ENCODE peak calls at places on chromosomes 7 and 10, in four cellular contexts. X is mesendoderm, G is IMR-90, K is cardiac muscle cell. U is an unnamed sample.

GRCh38 chr7:51995780-51996179 is 679.2 kb upstream of the COBL start:
- DNase-seq in X (no peak), G (no peak), K (no peak), U (no peak)

GRCh38 chr7:24939406-24939805 is 40.6 kb downstream of the OSBPL3 start:
- DNase-seq in G (no peak), X (no peak), K (no peak), U (no peak)

GRCh38 chr7:41085244-41085643 is 617.6 kb downstream of the INHBA start:
- DNase-seq in G (peak; percentile 73), K (no peak), X (no peak), U (no peak)

GRCh38 chr10:132688580-132689420 is 97.1 kb downstream of the NKX6-2 start:
- DNase-seq in X (no peak), G (no peak), K (no peak), U (no peak)

GRCh38 chr7:146242661-146243060 is 126.1 kb downstream of the CNTNAP2 start:
- DNase-seq in X (no peak), K (no peak), G (no peak), U (no peak)

GRCh38 chr7:25842201-25842726 is 309.7 kb upstream of the NFE2L3 start:
- DNase-seq in K (no peak), X (no peak), G (no peak), U (no peak)

GRCh38 chr7:54932818-54933543 is 85.8 kb upstream of the EGFR start:
- DNase-seq in K (peak; percentile 83), X (peak; percentile 73), G (peak; percentile 66), U (peak; percentile 53)

GRCh38 chr7:31384461-31384860 is 43.9 kb upstream of the NEUROD6 start:
- DNase-seq in X (peak; percentile 67), G (no peak), K (no peak), U (no peak)

GRCh38 chr10:78004215-78005026 is 24.9 kb downstream of the POLR3A start:
- DNase-seq in X (peak; percentile 32), G (no peak), K (peak; percentile 42), U (no peak)

GRCh38 chr7:3446786-3447185 is 145.7 kb downstream of the SDK1 start:
- DNase-seq in G (peak; percentile 26), K (no peak), X (no peak), U (no peak)

GRCh38 chr7:87123105-87123504 is 29.1 kb upstream of the DMTF1 start:
- DNase-seq in G (no peak), K (no peak), X (no peak), U (no peak)

GRCh38 chr10:37489658-37490003 is 364.2 kb downstream of the ANKRD30A start:
- DNase-seq in K (no peak), G (no peak), X (no peak), U (no peak)

GRCh38 chr7:55508301-55509011 is 63.8 kb downstream of the VOPP1 start:
- DNase-seq in K (no peak), G (peak; percentile 9), X (no peak), U (no peak)

GRCh38 chr10:23408330-23408976 is 30.4 kb upstream of the OTUD1 start:
- DNase-seq in G (peak; percentile 95), K (no peak), X (no peak), U (no peak)

GRCh38 chr10:5947471-5948207 is 29.7 kb downstream of the IL15RA start:
- DNase-seq in G (no peak), K (no peak), X (no peak), U (no peak)

GRCh38 chr7:77800158-77800557 is 1.6 kb downstream of the PHTF2 start:
- DNase-seq in G (peak; percentile 57), X (no peak), K (peak; percentile 7), U (no peak)

GRCh38 chr7:155233703-155234492 is 63.8 kb upstream of the INSIG1 start:
- DNase-seq in X (no peak), G (no peak), K (no peak), U (peak; percentile 22)

GRCh38 chr10:34658934-34659333 is 156.2 kb downstream of the PARD3 start:
- DNase-seq in K (no peak), G (no peak), X (no peak), U (peak; percentile 67)

GRCh38 chr7:80089341-80089740 is 45.3 kb upstream of the GNAI1 start:
- DNase-seq in K (no peak), X (no peak), G (peak; percentile 55), U (no peak)

GRCh38 chr7:95199779-95200558 is 124.4 kb downstream of the PON1 start:
- DNase-seq in X (peak; percentile 67), G (peak; percentile 33), K (peak; percentile 59), U (peak; percentile 44)

GRCh38 chr7:134637934-134638719 is 8.5 kb upstream of the BPGM start:
- DNase-seq in X (no peak), G (peak; percentile 57), K (no peak), U (no peak)

GRCh38 chr7:40356871-40357676 is 222.3 kb downstream of the SUGCT start:
- DNase-seq in X (no peak), G (peak; percentile 47), K (no peak), U (no peak)

GRCh38 chr10:70479161-70479531 is 579 bp downstream of the PALD1 start:
- DNase-seq in X (no peak), G (no peak), K (no peak), U (no peak)

GRCh38 chr7:142168746-142169145 is 57.2 kb downstream of the MGAM2 start:
- DNase-seq in G (no peak), K (peak; percentile 57), X (no peak), U (no peak)

GRCh38 chr7:80078159-80078731 is 56.4 kb upstream of the GNAI1 start:
- DNase-seq in K (no peak), G (peak; percentile 40), X (peak; percentile 69), U (peak; percentile 67)

GRCh38 chr7:153034791-153035190 is 275.2 kb downstream of the ACTR3B start:
- DNase-seq in G (no peak), K (no peak), X (no peak), U (no peak)

GRCh38 chr7:154598405-154598804 is 404.5 kb downstream of the PAXIP1 start:
- DNase-seq in K (no peak), X (no peak), G (no peak), U (no peak)

GRCh38 chr10:131885391-131886165 is 15.2 kb upstream of the PPP2R2D start:
- DNase-seq in X (peak; percentile 75), K (peak; percentile 84), G (peak; percentile 39), U (peak; percentile 75)

GRCh38 chr7:47483604-47484273 is 98.2 kb downstream of the TNS3 start:
- DNase-seq in K (no peak), X (peak; percentile 48), G (peak; percentile 38), U (no peak)

GRCh38 chr10:17737021-17737965 is 14.7 kb upstream of the TMEM236 start:
- DNase-seq in X (peak; percentile 26), G (peak; percentile 55), K (peak; percentile 59), U (peak; percentile 40)

GRCh38 chr7:4725014-4725951 is 43.2 kb downstream of the FOXK1 start:
- DNase-seq in X (peak; percentile 49), G (peak; percentile 95), K (peak; percentile 62), U (peak; percentile 34)

GRCh38 chr10:125024496-125025234 is 82.7 kb downstream of the ZRANB1 start:
- DNase-seq in K (no peak), G (no peak), X (no peak), U (peak; percentile 75)

GRCh38 chr10:116112232-116113231 is 160.5 kb downstream of the GFRA1 start:
- DNase-seq in X (no peak), G (no peak), K (no peak), U (no peak)

GRCh38 chr10:119516381-119517234 is 25.9 kb downstream of the RGS10 start:
- DNase-seq in X (peak; percentile 82), K (peak; percentile 19), G (no peak), U (peak; percentile 32)

GRCh38 chr10:20415684-20416083 is 481.4 kb downstream of the NEBL start:
- DNase-seq in K (no peak), X (no peak), G (no peak), U (no peak)

GRCh38 chr7:137302075-137302474 is 41.5 kb downstream of the PTN start:
- DNase-seq in X (no peak), G (no peak), K (no peak), U (no peak)

DNA sequence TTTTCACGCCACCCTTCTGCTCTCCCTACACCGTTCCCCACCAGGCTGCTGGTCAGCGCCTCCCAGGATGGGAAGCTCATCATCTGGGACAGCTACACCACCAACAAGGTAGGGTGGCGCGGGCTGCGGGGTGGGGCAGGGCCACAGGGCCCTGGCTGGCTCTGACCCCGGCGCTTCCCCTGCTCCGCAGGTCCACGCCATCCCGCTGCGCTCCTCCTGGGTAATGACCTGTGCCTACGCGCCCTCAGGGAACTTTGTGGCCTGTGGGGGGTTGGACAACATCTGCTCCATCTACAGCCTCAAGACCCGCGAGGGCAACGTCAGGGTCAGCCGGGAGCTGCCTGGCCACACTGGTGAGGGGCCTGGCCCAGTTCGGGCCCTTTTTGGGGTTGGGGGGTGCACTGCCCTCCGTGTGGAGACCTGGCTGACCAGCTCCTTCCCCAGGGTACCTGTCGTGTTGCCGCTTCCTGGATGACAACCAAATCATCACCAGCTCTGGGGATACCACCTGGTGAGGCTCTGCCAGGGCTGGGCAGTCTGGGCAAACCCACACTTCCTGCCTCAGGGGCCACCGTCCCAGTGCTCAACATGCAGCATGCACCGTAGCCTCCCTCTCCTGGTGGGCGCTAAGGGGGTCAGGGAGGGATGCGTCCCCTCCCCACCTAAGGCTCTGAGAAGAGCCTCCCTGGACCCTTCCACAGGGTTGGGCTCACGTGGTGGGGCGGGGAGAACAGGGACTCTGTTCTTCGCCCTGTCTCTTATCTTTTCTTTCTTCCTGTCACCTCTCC is 4.0 kb downstream of the GNB2 start:
- DNase-seq in K (no peak), X (no peak), G (no peak), U (no peak)
- H3K36me3 ChIP-seq in K (peaks cover 31% of the 10 kb centered on the region), X (peaks cover 9% of the 10 kb centered on the region), G (peaks cover 53% of the 10 kb centered on the region), U (peaks cover 10% of the 10 kb centered on the region)

DNA sequence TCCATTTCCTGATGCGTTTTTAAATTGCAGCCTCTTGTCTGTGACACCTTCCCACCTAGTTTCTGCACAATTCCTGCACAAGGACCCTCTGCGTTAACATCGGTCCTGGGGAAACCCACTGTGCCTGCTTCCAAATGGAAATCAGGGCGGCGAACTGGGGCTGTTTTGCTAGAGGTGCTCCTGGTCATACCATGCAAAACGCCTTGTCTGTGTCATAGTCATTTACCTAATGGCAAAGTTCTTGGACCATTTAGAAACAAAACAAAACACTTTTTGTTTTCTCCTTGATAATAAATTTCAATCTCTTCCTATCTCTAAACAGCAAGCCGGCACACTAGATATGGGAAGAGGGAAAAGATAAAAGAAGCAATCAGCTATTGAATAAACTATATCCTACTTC is 206.9 kb upstream of the KLF14 start:
- DNase-seq in G (no peak), X (no peak), K (no peak), U (no peak)
- H3K36me3 ChIP-seq in G (peaks cover 5% of the 10 kb centered on the region), X (no peaks in the 10 kb centered on the region), K (no peaks in the 10 kb centered on the region), U (no peaks in the 10 kb centered on the region)

DNA sequence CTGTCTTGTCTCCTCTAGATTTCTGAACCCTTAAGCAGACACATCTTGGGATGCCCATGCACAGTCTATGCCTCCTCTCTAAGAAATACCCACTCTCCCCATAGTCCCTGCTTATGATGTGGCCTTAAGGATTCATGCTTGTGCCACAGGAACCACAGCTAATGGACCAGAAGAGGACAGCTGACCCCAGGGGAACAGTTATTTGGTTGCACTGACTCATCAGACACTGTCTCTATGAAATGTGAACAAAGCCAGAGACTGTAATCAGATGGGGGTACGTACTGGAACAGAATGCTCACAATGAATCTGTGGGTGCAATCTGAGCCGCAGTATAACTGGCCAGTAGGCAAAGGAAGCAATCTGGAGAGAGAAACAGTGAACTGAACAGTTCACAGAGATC is 121.9 kb downstream of the USP6NL start:
- DNase-seq in G (no peak), X (no peak), K (no peak), U (no peak)
- H3K36me3 ChIP-seq in G (peaks cover 14% of the 10 kb centered on the region), X (peaks cover 2% of the 10 kb centered on the region), K (peaks cover 19% of the 10 kb centered on the region), U (no peaks in the 10 kb centered on the region)

DNA sequence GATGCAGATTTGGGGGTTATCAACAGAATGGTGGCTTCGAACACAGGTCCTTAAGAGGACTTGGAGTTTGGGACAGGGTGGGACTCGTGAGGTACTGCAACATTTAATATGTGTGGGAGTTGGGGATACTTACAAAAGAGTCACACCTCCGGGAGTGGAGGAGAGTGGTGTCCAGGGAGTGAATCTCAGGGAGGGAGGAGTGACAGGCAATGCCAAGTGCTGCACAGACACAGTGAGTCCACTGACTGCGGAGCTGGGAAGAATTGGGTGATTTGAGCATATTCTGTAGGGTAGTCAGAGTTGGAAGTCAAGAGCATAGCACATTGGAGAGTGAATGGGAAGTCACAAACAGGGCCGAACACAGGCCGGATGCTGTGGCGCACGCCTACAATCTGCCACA is 5.1 kb downstream of the UBE3C start:
- DNase-seq in X (no peak), G (no peak), K (no peak), U (no peak)
- H3K36me3 ChIP-seq in X (peaks cover 7% of the 10 kb centered on the region), G (peaks cover 16% of the 10 kb centered on the region), K (peaks cover 6% of the 10 kb centered on the region), U (peaks cover 4% of the 10 kb centered on the region)

U was measured in small intestine.